ENCODE peak calls at places on chromosome 20, in five cellular contexts. N is K562, M is HCT116, B is SK-N-SH, O is GM12878. U is an unnamed sample.

GRCh38 chr20:19748687-19749086 is 9.4 kb upstream of the RIN2 start:
- DNase-seq in O (no peak), B (no peak), N (no peak), M (no peak), U (no peak)

GRCh38 chr20:63093966-63094766 is 87.4 kb upstream of the BHLHE23 start:
- DNase-seq in M (no peak), O (no peak), N (no peak), B (peak; percentile 26), U (no peak)

GRCh38 chr20:34921436-34921835 is 34.2 kb downstream of the GSS start:
- DNase-seq in N (no peak), B (no peak), M (no peak), O (no peak), U (no peak)

GRCh38 chr20:11849976-11850670 is 67.6 kb upstream of the BTBD3 start:
- DNase-seq in O (no peak), M (peak; percentile 8), N (no peak), B (no peak), U (no peak)

GRCh38 chr20:51985753-51986152 is 183.4 kb upstream of the SALL4 start:
- DNase-seq in M (no peak), B (no peak), N (no peak), O (no peak), U (no peak)

GRCh38 chr20:38841570-38841969 is 36.1 kb downstream of the PPP1R16B start:
- DNase-seq in O (no peak), B (no peak), M (no peak), N (no peak), U (no peak)

GRCh38 chr20:37385176-37385575 is 39.2 kb downstream of the SRC start:
- DNase-seq in N (no peak), O (no peak), B (peak; percentile 32), M (no peak), U (no peak)

GRCh38 chr20:13613917-13614316 is 24.8 kb downstream of the TASP1 start:
- DNase-seq in M (no peak), B (no peak), O (no peak), N (no peak), U (peak; percentile 35)

GRCh38 chr20:18007534-18008292 is 38.9 kb downstream of the MGME1 start:
- DNase-seq in N (no peak), M (no peak), O (no peak), B (peak; percentile 45), U (no peak)

GRCh38 chr20:23039885-23040508 is 4.9 kb downstream of the SSTR4 start:
- DNase-seq in O (no peak), B (no peak), M (no peak), N (no peak), U (no peak)

GRCh38 chr20:63155266-63156165 is 60.4 kb downstream of the YTHDF1 start:
- DNase-seq in B (no peak), O (no peak), M (no peak), N (no peak), U (no peak)

GRCh38 chr20:23149623-23150279 is 63.6 kb upstream of the CD93 start:
- DNase-seq in N (no peak), B (no peak), M (no peak), O (no peak), U (no peak)

GRCh38 chr20:17533396-17533795 is 2.2 kb upstream of the BFSP1 start:
- DNase-seq in N (peak; percentile 12), B (peak; percentile 39), O (no peak), M (peak; percentile 51), U (peak; percentile 71)

GRCh38 chr20:17854307-17854903 is 114.2 kb downstream of the SNX5 start:
- DNase-seq in B (peak; percentile 72), M (peak; percentile 41), O (no peak), N (no peak), U (peak; percentile 82)

GRCh38 chr20:20755674-20756319 is 43.4 kb upstream of the RALGAPA2 start:
- DNase-seq in O (no peak), M (no peak), N (no peak), B (no peak), U (peak; percentile 41)

GRCh38 chr20:20759132-20759531 is 46.7 kb upstream of the RALGAPA2 start:
- DNase-seq in O (no peak), M (no peak), N (no peak), B (no peak), U (peak; percentile 63)

GRCh38 chr20:20754758-20755157 is 42.3 kb upstream of the RALGAPA2 start:
- DNase-seq in B (no peak), M (no peak), N (no peak), O (no peak), U (no peak)

GRCh38 chr20:20752712-20753111 is 40.3 kb upstream of the RALGAPA2 start:
- DNase-seq in B (no peak), N (no peak), M (no peak), O (no peak), U (no peak)

DNA sequence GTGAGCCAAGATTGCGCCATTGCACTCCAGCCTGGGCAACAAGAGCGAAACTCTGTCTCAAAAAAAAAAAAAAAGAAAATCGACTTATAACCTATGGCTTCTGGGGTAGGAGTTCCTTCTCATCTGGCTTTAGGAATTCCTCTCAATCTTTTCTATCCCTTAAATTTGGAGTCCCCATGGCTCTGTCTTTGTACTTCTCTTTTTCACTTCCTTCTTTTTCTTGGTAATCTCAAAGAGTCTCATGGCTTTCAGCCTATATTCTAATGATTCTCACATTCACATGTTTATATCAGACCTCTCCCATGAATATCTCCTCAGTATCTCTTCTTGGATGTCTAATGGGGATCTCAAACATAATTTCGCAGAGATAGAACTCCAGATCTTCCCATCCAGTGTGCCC is 42.8 kb upstream of the RALGAPA2 start:
- DNase-seq in O (no peak), M (no peak), B (no peak), N (no peak), U (no peak)
- TF ChIP-seq ZBTB33 in O (no peak), M (no peak), B (no peak), N (no peak), U (no peak)

GRCh38 chr20:1005452-1006027 is 3.4 kb upstream of the RSPO4 start:
- DNase-seq in B (peak; percentile 66), M (peak; percentile 63), O (peak; percentile 2), N (peak; percentile 63), U (peak; percentile 59)
- TF ChIP-seq ZBTB33 in B (no peak), M (no peak), O (no peak), N (no peak), U (no peak)

DNA sequence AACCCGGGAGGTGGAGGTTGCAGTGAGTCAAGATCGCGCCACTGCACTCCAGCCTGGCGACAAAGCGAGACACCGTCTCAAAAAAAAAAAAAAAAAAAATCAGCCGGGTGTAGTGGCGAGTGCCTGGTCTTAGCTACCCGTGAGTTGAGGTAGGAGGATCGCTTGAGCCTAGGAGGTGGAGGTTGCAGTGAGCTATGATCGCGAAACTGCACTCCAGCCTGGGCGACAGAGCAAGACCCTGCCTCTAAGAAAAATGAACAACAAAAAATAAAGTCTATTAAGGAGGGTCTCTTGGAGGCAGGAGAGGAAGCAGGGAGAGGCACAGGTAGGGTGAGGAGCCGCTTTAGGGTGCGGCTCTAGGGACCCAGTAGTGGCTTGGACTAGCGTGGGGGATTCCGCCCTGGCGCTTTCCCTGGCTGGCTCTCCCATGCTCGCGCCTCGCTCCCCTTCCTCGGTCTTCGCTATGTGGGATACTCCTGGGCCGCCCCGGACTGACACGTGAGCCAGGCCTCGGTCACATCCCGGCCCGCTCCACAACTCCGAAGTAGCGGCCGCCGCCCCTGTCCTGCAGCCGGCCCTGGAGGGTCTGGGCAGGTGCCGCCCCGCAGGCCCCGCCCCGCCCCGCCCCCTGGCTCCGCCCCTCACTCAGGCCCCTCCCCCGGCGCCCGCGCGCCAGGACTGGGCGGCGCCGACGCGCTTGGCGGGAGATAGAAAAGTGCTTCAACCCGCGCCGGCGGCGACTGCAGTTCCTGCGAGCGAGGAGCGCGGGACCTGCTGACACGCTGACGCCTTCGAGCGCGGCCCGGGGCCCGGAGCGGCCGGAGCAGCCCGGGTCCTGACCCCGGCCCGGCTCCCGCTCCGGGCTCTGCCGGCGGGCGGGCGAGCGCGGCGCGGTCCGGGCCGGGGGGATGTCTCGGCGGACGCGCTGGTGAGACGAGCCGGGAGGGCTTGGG is at the start of gene MYBL2:
- DNase-seq in O (no peak), N (peak; percentile 91), B (peak; percentile 94), M (peak; percentile 18), U (peak; percentile 70)
- TF ChIP-seq ZBTB33 in O (no peak), N (peak; percentile 82), B (no peak), M (no peak), U (peak; percentile 58)

GRCh38 chr20:58202039-58202438 is 26.4 kb downstream of the ANKRD60 start:
- DNase-seq in O (no peak), B (no peak), M (no peak), N (no peak), U (no peak)

GRCh38 chr20:58199469-58199868 is 29.0 kb downstream of the ANKRD60 start:
- DNase-seq in B (no peak), M (no peak), N (no peak), O (no peak), U (no peak)

GRCh38 chr20:58198384-58198783 is 30.1 kb downstream of the ANKRD60 start:
- DNase-seq in N (no peak), O (no peak), M (no peak), B (no peak), U (no peak)

GRCh38 chr20:58199058-58199457 is 29.4 kb downstream of the ANKRD60 start:
- DNase-seq in N (no peak), M (no peak), B (no peak), O (no peak), U (no peak)

GRCh38 chr20:58201616-58202015 is 26.8 kb downstream of the ANKRD60 start:
- DNase-seq in N (no peak), M (no peak), B (no peak), O (no peak), U (no peak)
- TF ChIP-seq ZBTB33 in N (no peak), M (no peak), B (no peak), O (no peak), U (no peak)

DNA sequence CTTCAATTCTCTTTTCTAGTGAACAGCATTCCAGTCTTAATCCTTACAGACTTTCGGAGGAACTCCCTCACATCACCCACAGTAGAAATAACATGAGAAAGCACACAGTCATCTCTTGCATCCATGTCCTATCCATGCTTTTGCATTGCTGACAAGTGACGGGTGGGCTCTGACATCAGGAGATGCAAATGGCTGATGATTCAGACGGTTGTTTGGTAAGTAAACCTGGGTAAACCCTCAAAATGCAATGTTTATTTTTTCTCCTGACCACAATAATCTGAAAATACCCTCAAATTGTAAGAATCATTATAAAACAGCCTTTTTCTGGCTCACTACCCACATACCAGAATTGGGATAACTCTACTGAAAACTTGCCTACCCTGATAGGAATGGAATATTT is 792.0 kb downstream of the MAFB start:
- DNase-seq in O (no peak), N (no peak), M (no peak), B (no peak), U (no peak)
- TF ChIP-seq ZBTB33 in O (no peak), N (no peak), M (no peak), B (no peak), U (no peak)

GRCh38 chr20:7742479-7742878 is 197.8 kb downstream of the HAO1 start:
- DNase-seq in M (no peak), B (no peak), O (no peak), N (no peak), U (no peak)
- TF ChIP-seq ZBTB33 in M (no peak), B (no peak), O (no peak), N (no peak), U (no peak)

GRCh38 chr20:24662756-24663399 is 193.4 kb downstream of the SYNDIG1 start:
- DNase-seq in M (no peak), O (no peak), B (peak; percentile 71), N (no peak), U (no peak)
- TF ChIP-seq ZBTB33 in M (no peak), O (no peak), B (no peak), N (no peak), U (no peak)

GRCh38 chr20:2709205-2709981 is 16.8 kb downstream of the EBF4 start:
- DNase-seq in B (no peak), N (no peak), O (no peak), M (no peak), U (no peak)
- TF ChIP-seq ZBTB33 in B (no peak), N (no peak), O (no peak), M (no peak), U (no peak)

U was measured in HepG2.